ENCODE peak calls at places on chromosomes 6 and 20, in nine cellular contexts. E is adrenal gland; A is left ventricle myocardium superior; S is activated naive CD4-positive, alpha-beta T cell treated with Interleukin-2 at 50 U/mL for 16 hours; U is MV-4-11; X is NCI-H510A treated with DMSO at 0.1 percent for 48 hours; T is fibroblast of mammary gland; W is stimulated activated naive CD4-positive, alpha-beta T cell; C is OCI-LY7. R is an unnamed sample.

GRCh38 chr20:61419501-61419900 is 167.4 kb downstream of the CDH4 start:
- DNase-seq in U (no peak), E (no peak), X (no peak), A (no peak), C (no peak), S (no peak), T (no peak), W (no peak), R (no peak)

GRCh38 chr20:21519136-21519584 is 5.3 kb upstream of the NKX2-2 start:
- DNase-seq in U (no peak), E (no peak), C (no peak), S (no peak), W (no peak), A (no peak), T (no peak), X (no peak), R (no peak)

GRCh38 chr20:19888269-19888669 is 128.9 kb upstream of the NAA20 start:
- DNase-seq in X (peak), T (no peak), S (no peak), E (no peak), U (no peak), A (no peak), C (no peak), W (no peak), R (no peak)

GRCh38 chr6:30712441-30712840 is 4.6 kb downstream of the MDC1 start:
- DNase-seq in C (no peak), S (no peak), T (no peak), A (no peak), W (no peak), X (no peak), E (no peak), U (no peak), R (no peak)

GRCh38 chr6:34129753-34130152 is 16.1 kb downstream of the GRM4 start:
- DNase-seq in W (no peak), U (no peak), E (no peak), A (no peak), S (no peak), C (no peak), X (no peak), T (no peak), R (no peak)

GRCh38 chr6:139402935-139403386 is 28.5 kb upstream of the CITED2 start:
- DNase-seq in W (no peak), C (no peak), U (peak), X (no peak), A (no peak), T (peak), S (no peak), E (no peak), R (no peak)

GRCh38 chr20:2805682-2806350 is 5.4 kb upstream of the CPXM1 start:
- DNase-seq in T (peak), A (no peak), U (no peak), W (no peak), S (no peak), X (no peak), C (no peak), E (no peak), R (no peak)

GRCh38 chr6:15546591-15546990 is 116.2 kb downstream of the DTNBP1 start:
- DNase-seq in E (no peak), C (no peak), S (no peak), T (no peak), X (peak), W (no peak), A (no peak), U (no peak), R (no peak)

GRCh38 chr20:3250091-3250504 is 11.1 kb upstream of the SLC4A11 start:
- DNase-seq in U (no peak), X (peak), T (no peak), S (no peak), A (no peak), C (no peak), W (no peak), E (no peak), R (no peak)

GRCh38 chr6:129598244-129599187 is 111.5 kb downstream of the ARHGAP18 start:
- DNase-seq in X (peak), U (peak), T (peak), S (no peak), W (peak), A (no peak), E (no peak), C (peak), R (no peak)

GRCh38 chr6:24394777-24395437 is 7.8 kb upstream of the MRS2 start:
- DNase-seq in E (no peak), U (peak), S (no peak), A (no peak), W (no peak), T (peak), C (no peak), X (no peak), R (no peak)

GRCh38 chr20:63498950-63499332 is at the start of gene EEF1A2:
- DNase-seq in S (peak), A (peak), X (no peak), U (peak), W (peak), E (peak), T (no peak), C (peak), R (peak)

GRCh38 chr6:162681447-162681846 is 46.1 kb downstream of the PRKN start:
- DNase-seq in S (no peak), U (no peak), W (no peak), A (no peak), T (no peak), E (no peak), X (no peak), C (no peak), R (no peak)

GRCh38 chr20:51945177-51945576 is 142.9 kb upstream of the SALL4 start:
- DNase-seq in A (no peak), S (no peak), C (no peak), W (no peak), X (no peak), E (no peak), U (no peak), T (no peak), R (no peak)

GRCh38 chr20:25253606-25254275 is 5.9 kb downstream of the PYGB start:
- DNase-seq in E (peak), W (no peak), X (no peak), S (no peak), C (no peak), T (peak), A (no peak), U (no peak), R (no peak)

GRCh38 chr6:123604067-123604466 is 32.7 kb downstream of the TRDN start:
- DNase-seq in A (no peak), X (no peak), T (no peak), W (no peak), C (no peak), S (no peak), E (no peak), U (no peak), R (no peak)

GRCh38 chr6:14791525-14791924 is 454.3 kb upstream of the JARID2 start:
- DNase-seq in X (no peak), T (peak), C (no peak), A (no peak), U (no peak), E (no peak), S (no peak), W (no peak), R (no peak)

GRCh38 chr6:48092550-48093217 is 18.3 kb downstream of the PTCHD4 start:
- DNase-seq in U (no peak), X (no peak), A (no peak), T (no peak), C (no peak), S (no peak), E (no peak), W (no peak), R (no peak)

GRCh38 chr20:14721926-14722325 is 384.5 kb upstream of the FLRT3 start:
- DNase-seq in C (no peak), S (no peak), U (no peak), A (no peak), X (no peak), T (no peak), W (no peak), E (no peak), R (no peak)

GRCh38 chr6:40789143-40789764 is 202.1 kb upstream of the LRFN2 start:
- DNase-seq in C (no peak), S (peak), X (peak), A (no peak), W (peak), U (no peak), E (no peak), T (no peak), R (no peak)

GRCh38 chr6:113375950-113376846 is 480.9 kb upstream of the MARCKS start:
- DNase-seq in A (no peak), E (no peak), T (peak), W (no peak), U (no peak), S (no peak), C (no peak), X (no peak), R (no peak)

GRCh38 chr6:1952726-1953360 is 292.6 kb downstream of the GMDS start:
- DNase-seq in T (peak), E (no peak), C (no peak), A (no peak), W (no peak), S (no peak), X (no peak), U (no peak), R (no peak)

GRCh38 chr6:24283043-24283985 is 74.5 kb downstream of the DCDC2 start:
- DNase-seq in A (peak), X (peak), C (peak), W (peak), S (peak), U (peak), T (peak), E (peak), R (peak)

GRCh38 chr6:709471-710056 is 16.6 kb upstream of the EXOC2 start:
- DNase-seq in W (no peak), E (no peak), X (no peak), U (no peak), C (peak), S (no peak), T (no peak), A (no peak), R (no peak)

GRCh38 chr6:35485402-35485877 is 11.4 kb downstream of the TEAD3 start:
- DNase-seq in U (no peak), A (peak), X (peak), W (no peak), C (no peak), E (no peak), T (no peak), S (no peak), R (no peak)

GRCh38 chr20:44409132-44409600 is 53.7 kb downstream of the HNF4A start:
- DNase-seq in C (no peak), E (no peak), S (no peak), W (no peak), A (no peak), U (no peak), T (peak), X (no peak), R (no peak)

R was measured in left cardiac atrium.